ENCODE peak calls at places on chromosomes 3 and 15, in eight cellular contexts. C, X, L, G, Q, U, Z and S are unnamed samples.

GRCh38 chr3:31105438-31106077 is 211.1 kb upstream of the GADL1 start:
- DNase-seq in C (no peak), X (peak; percentile 95), L (no peak), G (peak; percentile 27), Q (no peak), U (no peak), Z (no peak), S (no peak)

GRCh38 chr3:116517308-116517707 is 72.0 kb upstream of the LSAMP start:
- DNase-seq in C (no peak), X (peak; percentile 4), L (no peak), G (no peak), Q (no peak), U (no peak), Z (no peak), S (no peak)

GRCh38 chr3:55203006-55203405 is 275.1 kb upstream of the LRTM1 start:
- DNase-seq in C (no peak), X (peak; percentile 59), L (no peak), G (no peak), Q (no peak), U (no peak), Z (no peak), S (no peak)

GRCh38 chr3:65953881-65954733 is 84.6 kb downstream of the MAGI1 start:
- DNase-seq in C (peak; percentile 88), X (no peak), L (peak; percentile 33), G (no peak), Q (no peak), U (no peak), Z (peak; percentile 18), S (peak; percentile 93)

GRCh38 chr3:16477054-16477453 is 36.4 kb downstream of the RFTN1 start:
- DNase-seq in C (no peak), X (peak; percentile 57), L (no peak), G (no peak), Q (no peak), U (no peak), Z (no peak), S (no peak)

GRCh38 chr15:62392411-62392810 is 227.3 kb upstream of the C2CD4B start:
- DNase-seq in C (no peak), X (peak; percentile 53), L (peak; percentile 22), G (no peak), Q (no peak), U (peak; percentile 50), Z (peak; percentile 19), S (no peak)

GRCh38 chr3:53287413-53287734 is 31.6 kb upstream of the TKT start:
- DNase-seq in C (no peak), X (no peak), L (no peak), G (no peak), Q (no peak), U (no peak), Z (no peak), S (no peak)

GRCh38 chr3:18033581-18033980 is 291.1 kb upstream of the TBC1D5 start:
- DNase-seq in C (no peak), X (no peak), L (no peak), G (no peak), Q (no peak), U (no peak), Z (no peak), S (no peak)

GRCh38 chr15:83127547-83128150 is 20.2 kb downstream of the TM6SF1 start:
- DNase-seq in C (no peak), X (no peak), L (no peak), G (no peak), Q (no peak), U (no peak), Z (no peak), S (no peak)

GRCh38 chr3:169526246-169526645 is 137.3 kb downstream of the MECOM start:
- DNase-seq in C (no peak), X (peak; percentile 1), L (no peak), G (no peak), Q (no peak), U (no peak), Z (no peak), S (no peak)

GRCh38 chr3:46372492-46373359 is 2.0 kb downstream of the CCR5 start:
- DNase-seq in C (no peak), X (peak; percentile 29), L (no peak), G (no peak), Q (no peak), U (no peak), Z (no peak), S (no peak)

GRCh38 chr15:87828608-87829007 is 427.9 kb downstream of the NTRK3 start:
- DNase-seq in C (no peak), X (peak; percentile 5), L (no peak), G (no peak), Q (no peak), U (no peak), Z (no peak), S (no peak)
- H3K9me3 ChIP-seq in C (no peaks in the 10 kb centered on the region), X (no peaks in the 10 kb centered on the region), L (no peaks in the 10 kb centered on the region), G (no peaks in the 10 kb centered on the region), Q (no peaks in the 10 kb centered on the region), U (no peaks in the 10 kb centered on the region), Z (no peaks in the 10 kb centered on the region), S (no peaks in the 10 kb centered on the region)

DNA sequence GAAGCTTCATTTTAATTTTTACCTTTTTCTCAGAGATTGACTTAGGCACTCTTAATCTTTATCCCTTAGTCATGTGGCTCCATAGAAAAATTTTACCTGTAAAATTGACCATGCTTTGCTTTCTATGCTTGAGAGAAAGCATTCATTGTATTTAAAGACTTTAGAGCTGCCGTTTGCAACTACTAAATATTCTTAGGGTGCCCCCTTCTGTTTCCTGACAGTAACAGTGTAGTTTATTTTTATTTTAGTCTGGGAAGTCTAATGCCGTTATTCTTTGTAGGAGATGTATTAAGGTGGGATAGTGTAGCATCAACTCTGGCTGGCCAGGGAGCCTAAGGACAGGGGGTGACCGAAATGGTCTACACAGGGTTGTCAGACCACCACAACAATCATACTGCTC is 84.5 kb upstream of the SYNPR start:
- DNase-seq in C (no peak), X (no peak), L (no peak), G (no peak), Q (no peak), U (no peak), Z (no peak), S (no peak)
- TF ChIP-seq CTCF in C (peak; percentile 55), X (peak; percentile 47), L (peak; percentile 62), G (peak; percentile 46), Q (no peak), U (peak; percentile 80), Z (no peak), S (peak; percentile 14)

GRCh38 chr3:248841-249520 is 52.4 kb downstream of the CHL1 start:
- DNase-seq in C (no peak), X (no peak), L (no peak), G (no peak), Q (no peak), U (no peak), Z (no peak), S (no peak)

GRCh38 chr3:244041-244440 is 47.5 kb downstream of the CHL1 start:
- DNase-seq in C (no peak), X (peak; percentile 90), L (no peak), G (no peak), Q (no peak), U (no peak), Z (no peak), S (no peak)

GRCh38 chr3:242986-243706 is 46.6 kb downstream of the CHL1 start:
- DNase-seq in C (no peak), X (peak; percentile 92), L (no peak), G (no peak), Q (no peak), U (no peak), Z (no peak), S (no peak)
- H3K9me3 ChIP-seq in C (no peaks in the 10 kb centered on the region), X (no peaks in the 10 kb centered on the region), L (no peaks in the 10 kb centered on the region), G (no peaks in the 10 kb centered on the region), Q (no peaks in the 10 kb centered on the region), U (no peaks in the 10 kb centered on the region), Z (no peaks in the 10 kb centered on the region), S (no peaks in the 10 kb centered on the region)

GRCh38 chr3:132803889-132804288 is 81.7 kb upstream of the NPHP3 start:
- DNase-seq in C (no peak), X (no peak), L (no peak), G (no peak), Q (no peak), U (peak; percentile 54), Z (no peak), S (no peak)
- TF ChIP-seq CTCF in C (no peak), X (peak; percentile 7), L (no peak), G (peak; percentile 34), Q (no peak), U (peak; percentile 64), Z (no peak), S (no peak)

GRCh38 chr3:196778755-196779154 is 39.1 kb downstream of the PAK2 start:
- DNase-seq in C (no peak), X (peak; percentile 74), L (no peak), G (no peak), Q (no peak), U (no peak), Z (no peak), S (no peak)

DNA sequence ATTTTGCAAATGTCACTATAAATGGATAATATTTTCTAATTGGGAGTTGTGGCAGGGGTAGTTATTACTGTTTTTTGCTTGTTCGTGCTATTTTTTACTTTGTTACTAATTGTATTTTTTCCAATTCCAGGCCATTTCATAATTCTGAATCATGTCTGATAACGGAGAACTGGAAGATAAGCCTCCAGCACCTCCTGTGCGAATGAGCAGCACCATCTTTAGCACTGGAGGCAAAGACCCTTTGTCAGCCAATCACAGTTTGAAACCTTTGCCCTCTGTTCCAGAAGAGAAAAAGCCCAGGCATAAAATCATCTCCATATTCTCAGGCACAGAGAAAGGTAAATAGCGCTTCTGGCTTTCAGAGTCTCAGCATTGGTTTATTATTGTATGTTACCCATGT is 42.8 kb downstream of the PAK2 start:
- DNase-seq in C (no peak), X (no peak), L (no peak), G (no peak), Q (no peak), U (no peak), Z (no peak), S (no peak)
- H3K9me3 ChIP-seq in C (no peaks in the 10 kb centered on the region), X (peaks cover 3% of the 10 kb centered on the region), L (no peaks in the 10 kb centered on the region), G (no peaks in the 10 kb centered on the region), Q (no peaks in the 10 kb centered on the region), U (no peaks in the 10 kb centered on the region), Z (no peaks in the 10 kb centered on the region), S (no peaks in the 10 kb centered on the region)